ENCODE peak calls at places on chromosomes 5 and 9, in four cellular contexts. S is stimulated activated CD8-positive, alpha-beta memory T cell treated with anti-CD3 and anti-CD28 coated beads, Interleukin-4, amount 100 ng/mL, for 1 hour; J is choroid plexus epithelial cell; G is EL. A is an unnamed sample.

GRCh38 chr5:179285236-179285635 is 60.0 kb downstream of the ADAMTS2 start:
- DNase-seq in J (no peak), S (no peak), G (no peak), A (peak)

GRCh38 chr5:112957409-112957808 is 19.2 kb upstream of the DCP2 start:
- DNase-seq in G (no peak), J (no peak), S (no peak), A (no peak)

GRCh38 chr5:51172853-51173635 is 210.2 kb upstream of the ISL1 start:
- DNase-seq in J (no peak), G (no peak), S (no peak), A (no peak)

GRCh38 chr5:111379391-111379816 is 132.9 kb downstream of the STARD4 start:
- DNase-seq in S (no peak), J (no peak), G (no peak), A (no peak)

GRCh38 chr5:173010547-173011464 is 27.2 kb downstream of the ATP6V0E1 start:
- DNase-seq in J (peak), G (peak), S (no peak), A (peak)

GRCh38 chr5:37844004-37844403 is 4.2 kb upstream of the GDNF start:
- DNase-seq in S (no peak), J (no peak), G (no peak), A (peak)

GRCh38 chr9:75001719-75002421 is 26.2 kb downstream of the CARNMT1 start:
- DNase-seq in J (peak), S (no peak), G (peak), A (no peak)

GRCh38 chr5:141902416-141902815 is 21.3 kb upstream of the DELE1 start:
- DNase-seq in G (no peak), J (no peak), S (no peak), A (no peak)

GRCh38 chr9:101592788-101593187 is 2.0 kb downstream of the PPP3R2 start:
- DNase-seq in G (peak), S (no peak), J (no peak), A (no peak)

GRCh38 chr9:136312436-136312835 is 8.5 kb upstream of the CCDC187 start:
- DNase-seq in J (peak), S (no peak), G (peak), A (peak)

GRCh38 chr5:146213210-146213838 is 9.9 kb downstream of the RBM27 start:
- DNase-seq in G (no peak), J (peak), S (no peak), A (no peak)

GRCh38 chr5:151298063-151298462 is 5.5 kb downstream of the SLC36A3 start:
- DNase-seq in S (no peak), J (peak), G (peak), A (no peak)

GRCh38 chr5:88119535-88119934 is 149.1 kb downstream of the TMEM161B start:
- DNase-seq in S (no peak), J (no peak), G (no peak), A (no peak)

GRCh38 chr9:137873858-137874363 is 3.7 kb upstream of the CACNA1B start:
- DNase-seq in S (no peak), G (no peak), J (no peak), A (no peak)

GRCh38 chr9:94971378-94972131 is 245.1 kb downstream of the AOPEP start:
- DNase-seq in S (no peak), G (no peak), J (peak), A (no peak)

GRCh38 chr9:125472926-125473701 is 211.5 kb downstream of the GAPVD1 start:
- DNase-seq in J (peak), G (peak), S (no peak), A (peak)

GRCh38 chr9:110626109-110626829 is 42.3 kb upstream of the MUSK start:
- DNase-seq in G (peak), S (no peak), J (peak), A (no peak)

GRCh38 chr5:167899490-167899889 is 392.0 kb upstream of the WWC1 start:
- DNase-seq in G (peak), J (peak), S (no peak), A (no peak)

GRCh38 chr5:3092211-3092610 is 340.7 kb upstream of the IRX2 start:
- DNase-seq in J (no peak), S (no peak), G (no peak), A (no peak)

GRCh38 chr5:96687812-96688453 is 25.8 kb downstream of the CAST start:
- DNase-seq in S (no peak), G (peak), J (peak), A (no peak)

GRCh38 chr5:150061538-150061995 is 24.8 kb downstream of the CSF1R start:
- DNase-seq in G (no peak), S (no peak), J (no peak), A (no peak)

GRCh38 chr9:88533951-88534455 is 975 bp upstream of the NXNL2 start:
- DNase-seq in G (peak), J (peak), S (no peak), A (no peak)